ENCODE peak calls at places on chromosomes 4 and X, in eight cellular contexts. J is tibial nerve; Q is A549; Z is brain microvascular endothelial cell; X is small intestine; A is GM18507; R is activated T-cell treated with anti-CD3 and anti-CD28 coated beads, Interleukin-2, amount 50 U/mL, for 4 hours; T is naive thymus-derived CD4-positive, alpha-beta T cell. Y is an unnamed sample.

GRCh38 chr4:130559268-130559667 is 1463.3 kb downstream of the C4orf33 start:
- DNase-seq in J (no peak), Q (no peak), Z (no peak), X (no peak), A (no peak), R (no peak), T (no peak), Y (no peak)

GRCh38 chrX:154738013-154738738 is 12.7 kb downstream of the GAB3 start:
- DNase-seq in J (no peak), Q (no peak), Z (peak), X (no peak), A (no peak), R (peak), T (no peak), Y (peak)

GRCh38 chr4:56102581-56102980 is 153.8 kb downstream of the CEP135 start:
- DNase-seq in J (no peak), Q (no peak), Z (no peak), X (no peak), A (no peak), R (no peak), T (no peak), Y (no peak)

GRCh38 chr4:141447761-141448160 is 188.6 kb upstream of the IL15 start:
- DNase-seq in J (no peak), Q (no peak), Z (no peak), X (no peak), A (no peak), R (no peak), T (no peak), Y (no peak)

GRCh38 chrX:22247169-22247568 is 25.5 kb upstream of the CBLL2 start:
- DNase-seq in J (no peak), Q (no peak), Z (peak), X (no peak), A (no peak), R (no peak), T (no peak), Y (peak)

GRCh38 chr4:98539299-98539698 is 119.1 kb downstream of the TSPAN5 start:
- DNase-seq in J (no peak), Q (no peak), Z (no peak), X (no peak), A (no peak), R (no peak), T (no peak), Y (no peak)

GRCh38 chr4:54099287-54099958 is 540 bp upstream of the GSX2 start:
- DNase-seq in J (no peak), Q (no peak), Z (no peak), X (no peak), A (no peak), R (no peak), T (no peak), Y (no peak)

GRCh38 chr4:138861130-138861529 is 154.5 kb upstream of the NOCT start:
- DNase-seq in J (no peak), Q (no peak), Z (peak), X (no peak), A (no peak), R (no peak), T (no peak), Y (peak)

GRCh38 chrX:3232262-3232950 is 114.0 kb downstream of the MXRA5 start:
- DNase-seq in J (no peak), Q (no peak), Z (no peak), X (no peak), A (no peak), R (no peak), T (no peak), Y (no peak)

GRCh38 chrX:153649915-153650782 is 3.1 kb downstream of the DUSP9 start:
- DNase-seq in J (no peak), Q (no peak), Z (no peak), X (no peak), A (no peak), R (peak), T (no peak), Y (peak)

GRCh38 chr4:148850257-148850995 is 408.2 kb upstream of the NR3C2 start:
- DNase-seq in J (no peak), Q (peak), Z (no peak), X (peak), A (no peak), R (no peak), T (no peak), Y (no peak)

GRCh38 chr4:79390890-79391289 is 17.1 kb downstream of the GK2 start:
- DNase-seq in J (no peak), Q (no peak), Z (no peak), X (no peak), A (no peak), R (no peak), T (no peak), Y (no peak)

GRCh38 chr4:1658146-1658545 is 26.0 kb downstream of the FAM53A start:
- DNase-seq in J (no peak), Q (no peak), Z (no peak), X (no peak), A (no peak), R (no peak), T (no peak), Y (no peak)

GRCh38 chr4:6568689-6569332 is 6.2 kb upstream of the MAN2B2 start:
- DNase-seq in J (no peak), Q (peak), Z (peak), X (no peak), A (no peak), R (no peak), T (no peak), Y (peak)

GRCh38 chrX:68429216-68429615 is 4.1 kb downstream of the OPHN1 start:
- DNase-seq in J (no peak), Q (no peak), Z (peak), X (no peak), A (no peak), R (no peak), T (no peak), Y (peak)

GRCh38 chr4:165964591-165964990 is 91.6 kb downstream of the TLL1 start:
- DNase-seq in J (no peak), Q (no peak), Z (no peak), X (no peak), A (no peak), R (no peak), T (no peak), Y (no peak)

GRCh38 chrX:40097492-40098263 is at the start of gene BCOR:
- DNase-seq in J (peak), Q (peak), Z (no peak), X (peak), A (no peak), R (peak), T (peak), Y (peak)

GRCh38 chr4:3807861-3808521 is 41.8 kb downstream of the ADRA2C start:
- DNase-seq in J (no peak), Q (no peak), Z (no peak), X (no peak), A (no peak), R (no peak), T (no peak), Y (no peak)

GRCh38 chr4:73912191-73912590 is 43.0 kb downstream of the CXCL1 start:
- DNase-seq in J (no peak), Q (no peak), Z (no peak), X (no peak), A (no peak), R (no peak), T (no peak), Y (no peak)

GRCh38 chrX:115047181-115047580 is 29.8 kb upstream of the IL13RA2 start:
- DNase-seq in J (no peak), Q (no peak), Z (no peak), X (no peak), A (no peak), R (no peak), T (no peak), Y (no peak)

GRCh38 chr4:62797221-62797620 is 1597.1 kb downstream of the ADGRL3 start:
- DNase-seq in J (no peak), Q (no peak), Z (no peak), X (no peak), A (no peak), R (no peak), T (no peak), Y (no peak)

GRCh38 chr4:86496094-86497060 is 97.7 kb upstream of the PTPN13 start:
- DNase-seq in J (peak), Q (peak), Z (peak), X (peak), A (peak), R (no peak), T (no peak), Y (no peak)

GRCh38 chr4:67332627-67333026 is 212.7 kb downstream of the CENPC start:
- DNase-seq in J (no peak), Q (peak), Z (peak), X (peak), A (no peak), R (no peak), T (no peak), Y (no peak)

GRCh38 chrX:46791927-46792825 is 33.3 kb upstream of the SLC9A7 start:
- DNase-seq in J (peak), Q (peak), Z (peak), X (peak), A (peak), R (no peak), T (no peak), Y (peak)